ENCODE peak calls at places on chromosomes 3 and 15, in seven cellular contexts. M, O, Z, W, T, R and S are unnamed samples.

GRCh38 chr15:39354188-39354587 is 226.7 kb upstream of the THBS1 start:
- DNase-seq in M (no peak), O (no peak), Z (no peak), W (no peak), T (no peak), R (no peak), S (no peak)

GRCh38 chr15:67506775-67507747 is 13.9 kb upstream of the C15orf61 start:
- DNase-seq in M (no peak), O (no peak), Z (no peak), W (no peak), T (peak), R (no peak), S (no peak)

GRCh38 chr3:185537369-185537970 is 14.9 kb downstream of the LIPH start:
- DNase-seq in M (no peak), O (peak), Z (peak), W (peak), T (peak), R (peak), S (no peak)

GRCh38 chr3:129473766-129474152 is 33.7 kb downstream of the IFT122 start:
- DNase-seq in M (no peak), O (no peak), Z (no peak), W (no peak), T (no peak), R (no peak), S (no peak)

GRCh38 chr3:160409812-160410610 is 10.6 kb downstream of the SMC4 start:
- DNase-seq in M (no peak), O (no peak), Z (no peak), W (no peak), T (no peak), R (no peak), S (no peak)

GRCh38 chr3:143795849-143796248 is 52.4 kb downstream of the SLC9A9 start:
- DNase-seq in M (no peak), O (no peak), Z (no peak), W (no peak), T (no peak), R (no peak), S (no peak)

GRCh38 chr15:71443538-71443937 is 328.3 kb downstream of the THSD4 start:
- DNase-seq in M (peak), O (no peak), Z (peak), W (peak), T (peak), R (peak), S (peak)

GRCh38 chr3:110646496-110646895 is 425.1 kb upstream of the NECTIN3 start:
- DNase-seq in M (no peak), O (no peak), Z (no peak), W (no peak), T (peak), R (no peak), S (no peak)

GRCh38 chr3:133295199-133295901 is 104.5 kb upstream of the BFSP2 start:
- DNase-seq in M (no peak), O (no peak), Z (no peak), W (no peak), T (peak), R (peak), S (peak)

GRCh38 chr15:83769411-83769960 is 115.6 kb downstream of the ADAMTSL3 start:
- DNase-seq in M (no peak), O (no peak), Z (no peak), W (no peak), T (no peak), R (no peak), S (no peak)

GRCh38 chr3:171187706-171188290 is 161.3 kb upstream of the SLC2A2 start:
- DNase-seq in M (peak), O (no peak), Z (no peak), W (peak), T (peak), R (peak), S (no peak)

GRCh38 chr15:60721706-60722105 is 242.8 kb upstream of the ICE2 start:
- DNase-seq in M (no peak), O (no peak), Z (no peak), W (no peak), T (peak), R (peak), S (peak)

GRCh38 chr3:119783255-119783654 is 1.4 kb downstream of the NR1I2 start:
- DNase-seq in M (no peak), O (no peak), Z (no peak), W (no peak), T (no peak), R (no peak), S (no peak)

GRCh38 chr15:60396964-60397771 is 618 bp downstream of the ANXA2 start:
- DNase-seq in M (peak), O (peak), Z (peak), W (peak), T (peak), R (peak), S (no peak)

GRCh38 chr15:71515375-71516186 is 294.8 kb upstream of the NR2E3 start:
- DNase-seq in M (no peak), O (no peak), Z (no peak), W (no peak), T (no peak), R (no peak), S (no peak)

GRCh38 chr3:128455786-128456748 is 10.6 kb downstream of the DNAJB8 start:
- DNase-seq in M (no peak), O (no peak), Z (no peak), W (no peak), T (no peak), R (no peak), S (no peak)

GRCh38 chr15:99407716-99408115 is 156.4 kb downstream of the LRRC28 start:
- DNase-seq in M (no peak), O (no peak), Z (no peak), W (no peak), T (no peak), R (no peak), S (no peak)

GRCh38 chr3:140186421-140186920 is 251.5 kb downstream of the CLSTN2 start:
- DNase-seq in M (no peak), O (no peak), Z (no peak), W (no peak), T (peak), R (peak), S (peak)

GRCh38 chr3:71817262-71817661 is 32.3 kb upstream of the PROK2 start:
- DNase-seq in M (no peak), O (no peak), Z (no peak), W (no peak), T (no peak), R (no peak), S (no peak)

GRCh38 chr3:178443634-178444033 is 92.6 kb upstream of the KCNMB2 start:
- DNase-seq in M (no peak), O (no peak), Z (no peak), W (no peak), T (peak), R (no peak), S (no peak)
- TF ChIP-seq CTCF in M (no peak), O (no peak), Z (no peak), W (no peak), T (no peak), R (no peak), S (no peak)

GRCh38 chr15:29106116-29106515 is 163.5 kb downstream of the NSMCE3 start:
- DNase-seq in M (no peak), O (no peak), Z (no peak), W (no peak), T (no peak), R (no peak), S (no peak)
- TF ChIP-seq CTCF in M (no peak), O (no peak), Z (no peak), W (no peak), T (no peak), R (no peak), S (no peak)

GRCh38 chr15:69377137-69377536 is 37.0 kb upstream of the KIF23 start:
- DNase-seq in M (no peak), O (no peak), Z (peak), W (no peak), T (no peak), R (no peak), S (no peak)

GRCh38 chr15:69380100-69380725 is 33.9 kb upstream of the KIF23 start:
- DNase-seq in M (no peak), O (no peak), Z (no peak), W (no peak), T (peak), R (peak), S (no peak)

GRCh38 chr15:69373406-69373805 is 40.7 kb upstream of the KIF23 start:
- DNase-seq in M (no peak), O (no peak), Z (no peak), W (no peak), T (no peak), R (no peak), S (no peak)

GRCh38 chr15:69380726-69381105 is 33.4 kb upstream of the KIF23 start:
- DNase-seq in M (no peak), O (no peak), Z (no peak), W (no peak), T (no peak), R (no peak), S (no peak)

GRCh38 chr15:69375151-69375790 is 38.9 kb upstream of the KIF23 start:
- DNase-seq in M (no peak), O (no peak), Z (peak), W (no peak), T (no peak), R (no peak), S (no peak)
- TF ChIP-seq CTCF in M (no peak), O (no peak), Z (no peak), W (no peak), T (no peak), R (no peak), S (no peak)

DNA sequence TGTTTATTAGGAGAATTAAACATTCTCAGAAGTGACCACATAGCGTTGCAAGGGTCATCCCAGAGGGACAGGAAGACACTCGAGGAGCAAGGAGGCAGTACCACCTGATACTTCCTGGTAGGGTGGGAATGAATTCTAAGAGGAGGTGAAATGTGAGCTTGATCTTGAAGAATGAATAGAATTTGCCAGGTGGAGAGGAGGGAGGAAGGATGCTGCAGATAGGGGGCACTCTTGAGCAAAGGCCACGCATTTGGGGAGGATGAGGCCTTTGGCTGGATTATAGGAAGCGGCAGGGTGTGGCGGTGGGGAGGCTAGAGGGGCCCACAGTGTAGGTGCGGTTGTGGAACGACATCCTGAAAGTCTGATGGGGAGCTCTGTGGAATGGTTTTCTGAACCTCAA is 33.5 kb downstream of the CHCHD6 start:
- DNase-seq in M (no peak), O (no peak), Z (no peak), W (no peak), T (no peak), R (no peak), S (no peak)
- TF ChIP-seq CTCF in M (no peak), O (no peak), Z (no peak), W (peak), T (no peak), R (peak), S (no peak)

DNA sequence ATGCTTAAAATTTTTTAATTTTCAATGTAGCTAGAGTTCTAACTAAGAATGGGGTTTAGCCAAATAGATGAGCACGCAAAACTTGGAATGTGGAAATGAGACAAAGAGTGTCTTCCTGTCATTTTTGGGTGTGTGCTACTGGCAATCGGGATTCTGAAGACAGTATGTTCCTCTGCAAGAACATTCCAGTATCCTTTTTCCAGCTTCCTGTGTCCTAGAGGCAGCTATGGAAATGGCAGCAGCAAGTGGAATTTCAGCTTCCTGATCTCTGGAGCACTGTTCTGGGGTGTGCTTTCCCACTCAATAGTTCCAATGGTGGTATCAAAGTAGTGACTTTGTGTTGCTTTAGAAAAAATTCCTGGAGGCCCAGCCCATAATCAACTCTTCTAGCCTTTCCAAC is 642.9 kb upstream of the KCNMB2 start:
- DNase-seq in M (no peak), O (no peak), Z (no peak), W (no peak), T (peak), R (no peak), S (no peak)
- TF ChIP-seq CTCF in M (no peak), O (no peak), Z (no peak), W (no peak), T (peak), R (peak), S (no peak)

GRCh38 chr15:75733761-75734651 is 21.4 kb upstream of the CSPG4 start:
- DNase-seq in M (no peak), O (no peak), Z (no peak), W (no peak), T (no peak), R (no peak), S (no peak)

GRCh38 chr15:75732809-75733451 is 20.3 kb upstream of the CSPG4 start:
- DNase-seq in M (peak), O (peak), Z (peak), W (peak), T (peak), R (peak), S (no peak)

GRCh38 chr15:75736256-75736655 is 23.6 kb upstream of the CSPG4 start:
- DNase-seq in M (no peak), O (no peak), Z (no peak), W (no peak), T (no peak), R (no peak), S (no peak)

GRCh38 chr15:75739791-75740190 is 27.1 kb upstream of the CSPG4 start:
- DNase-seq in M (no peak), O (no peak), Z (no peak), W (no peak), T (no peak), R (no peak), S (no peak)

DNA sequence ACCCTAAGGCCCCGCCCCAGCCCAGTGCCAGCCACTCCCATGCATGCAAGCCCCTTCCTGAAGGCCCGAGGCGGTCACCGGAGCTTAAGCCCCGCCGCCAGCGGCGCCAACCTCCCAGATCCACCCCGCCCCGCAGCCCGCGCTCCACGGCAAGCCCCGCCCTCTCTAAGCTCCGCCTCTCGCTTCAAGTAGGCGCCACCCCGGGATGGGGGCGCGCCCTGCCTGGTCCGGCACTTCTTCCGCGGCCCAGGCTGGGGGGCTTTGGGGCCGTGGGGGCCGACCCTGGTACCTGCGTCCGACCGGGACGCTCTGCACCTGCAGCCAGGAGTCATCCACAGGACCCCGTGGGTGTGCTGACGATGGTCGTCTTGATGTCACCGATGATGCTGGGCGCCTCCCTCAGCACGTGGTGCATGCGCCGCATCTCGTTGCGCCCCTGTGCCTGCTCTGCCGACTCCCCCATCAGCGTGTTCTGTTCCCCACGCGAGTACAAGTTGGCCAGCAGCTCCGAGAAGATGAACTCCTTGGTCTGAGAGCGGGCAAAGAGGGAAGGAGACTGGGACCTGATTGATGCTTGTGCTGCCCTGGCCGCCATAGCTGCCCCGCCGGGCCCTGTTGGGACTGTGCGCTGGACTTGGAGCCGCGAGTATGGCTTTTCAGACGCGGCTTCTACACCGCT is 26.1 kb upstream of the CSPG4 start:
- DNase-seq in M (peak), O (peak), Z (peak), W (peak), T (peak), R (peak), S (peak)
- TF ChIP-seq CTCF in M (no peak), O (no peak), Z (no peak), W (no peak), T (no peak), R (no peak), S (no peak)

GRCh38 chr15:64979252-64979710 is 10.4 kb downstream of the SPG21 start:
- DNase-seq in M (no peak), O (no peak), Z (no peak), W (no peak), T (no peak), R (no peak), S (no peak)
- TF ChIP-seq CTCF in M (no peak), O (no peak), Z (no peak), W (no peak), T (no peak), R (no peak), S (no peak)

DNA sequence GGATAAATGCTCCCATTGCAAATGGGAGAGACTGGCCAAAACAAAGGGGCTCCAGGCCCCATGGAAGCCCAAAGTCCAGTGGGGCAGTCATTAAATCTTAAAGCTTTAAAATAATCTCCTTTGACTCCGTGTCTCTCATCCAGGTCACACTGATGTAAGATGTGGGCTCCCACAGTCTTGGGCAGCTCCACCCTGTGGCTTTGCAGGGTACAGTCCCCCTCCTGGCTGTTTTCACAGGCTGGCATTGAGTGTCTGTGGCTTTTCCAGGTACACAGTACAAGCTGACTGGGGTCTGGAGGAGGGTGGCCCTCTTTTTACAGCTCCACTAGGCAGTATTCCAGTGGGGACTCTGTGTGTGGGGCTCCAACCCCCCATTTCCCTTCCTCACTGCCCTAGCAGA is 45.9 kb downstream of the NIPA2 start:
- DNase-seq in M (no peak), O (no peak), Z (no peak), W (peak), T (no peak), R (no peak), S (no peak)
- TF ChIP-seq CTCF in M (peak), O (peak), Z (no peak), W (peak), T (no peak), R (peak), S (no peak)

DNA sequence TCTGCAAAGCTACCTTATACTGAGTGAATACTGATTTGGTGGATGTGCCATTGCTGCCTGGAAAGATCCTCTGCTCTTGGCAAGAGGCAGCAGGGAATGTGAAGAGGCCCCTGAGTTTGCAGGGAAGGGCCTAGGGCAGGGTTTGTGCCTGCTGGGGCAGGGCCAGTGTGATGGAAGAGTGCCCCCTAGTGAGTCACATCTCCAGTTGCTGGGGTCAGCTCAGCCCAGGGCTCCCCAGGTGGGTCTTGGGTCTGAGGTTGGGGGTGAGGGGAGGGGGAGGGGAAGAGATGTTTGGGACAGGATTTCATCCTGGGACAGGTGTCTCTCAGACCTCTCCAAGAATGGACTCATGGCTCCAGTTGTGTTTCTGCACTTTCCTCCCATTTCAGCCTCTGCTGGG is 4.1 kb upstream of the AMOTL2 start:
- DNase-seq in M (no peak), O (no peak), Z (no peak), W (peak), T (peak), R (no peak), S (no peak)
- TF ChIP-seq CTCF in M (peak), O (no peak), Z (no peak), W (peak), T (no peak), R (peak), S (peak)